ENCODE peak calls at places on chromosomes 16 and 17, in four cellular contexts. P is uterus, Z is HCT116, R is suprapubic skin. V is an unnamed sample.

GRCh38 chr16:9854665-9855064 is 327.6 kb downstream of the GRIN2A start:
- DNase-seq in R (no peak), Z (no peak), P (no peak), V (no peak)

GRCh38 chr16:4535627-4536108 is 2.9 kb downstream of the CDIP1 start:
- DNase-seq in P (no peak), Z (no peak), R (no peak), V (no peak)

GRCh38 chr17:3647769-3648540 is 11.4 kb downstream of the CTNS start:
- DNase-seq in P (no peak), R (no peak), Z (peak; percentile 7), V (no peak)

GRCh38 chr16:85654251-85655115 is 34.3 kb downstream of the GINS2 start:
- DNase-seq in Z (no peak), P (no peak), R (no peak), V (no peak)

GRCh38 chr16:80208015-80208414 is 332.8 kb upstream of the DYNLRB2 start:
- DNase-seq in Z (no peak), R (no peak), P (no peak), V (no peak)

GRCh38 chr16:65154321-65154720 is 32.5 kb upstream of the CDH11 start:
- DNase-seq in R (no peak), Z (no peak), P (no peak), V (no peak)

GRCh38 chr17:65503557-65503956 is 57.9 kb downstream of the AXIN2 start:
- DNase-seq in R (peak; percentile 22), Z (no peak), P (no peak), V (peak; percentile 31)

GRCh38 chr16:47905771-47906170 is 250.0 kb downstream of the ABCC12 start:
- DNase-seq in P (no peak), Z (no peak), R (no peak), V (no peak)

GRCh38 chr16:82364690-82365089 is 194.7 kb upstream of the MPHOSPH6 start:
- DNase-seq in R (no peak), Z (no peak), P (no peak), V (no peak)

GRCh38 chr17:49497147-49498036 is 2.3 kb downstream of the NGFR start:
- DNase-seq in Z (no peak), P (no peak), R (no peak), V (peak; percentile 55)

GRCh38 chr16:54077412-54077821 is 209.2 kb downstream of the IRX3 start:
- DNase-seq in Z (no peak), P (no peak), R (no peak), V (no peak)

GRCh38 chr16:64654137-64654652 is 467.7 kb downstream of the CDH11 start:
- DNase-seq in P (no peak), Z (no peak), R (no peak), V (no peak)

GRCh38 chr17:56801506-56802178 is 32.1 kb downstream of the C17orf67 start:
- DNase-seq in R (no peak), P (no peak), Z (no peak), V (no peak)

GRCh38 chr17:82065638-82066303 is at the start of gene DUS1L:
- DNase-seq in P (peak; percentile 54), R (no peak), Z (no peak), V (peak; percentile 77)

GRCh38 chr16:6106061-6106460 is 1008.5 kb upstream of the EEF2KMT start:
- DNase-seq in Z (no peak), P (no peak), R (no peak), V (no peak)

GRCh38 chr16:25235991-25236390 is 19.2 kb downstream of the AQP8 start:
- DNase-seq in R (no peak), Z (no peak), P (no peak), V (peak; percentile 39)

GRCh38 chr16:35714665-35715064 is 2255.3 kb downstream of the TP53TG3F start:
- DNase-seq in P (no peak), Z (no peak), R (no peak), V (no peak)

GRCh38 chr16:55832788-55833583 is at the start of gene CES1:
- DNase-seq in Z (no peak), R (peak; percentile 83), P (no peak), V (no peak)
- H3K4me1 ChIP-seq in Z (no peaks in the 10 kb centered on the region), R (peaks cover 21% of the 10 kb centered on the region), P (no peaks in the 10 kb centered on the region), V (no peaks in the 10 kb centered on the region)

GRCh38 chr17:38350035-38350434 is 1.6 kb upstream of the SOCS7 start:
- DNase-seq in P (no peak), R (no peak), Z (no peak), V (no peak)
- H3K27ac ChIP-seq in P (no peak overlapping the region), R (no peak overlapping the region), Z (no peak overlapping the region), V (peak overlapping the region; percentile 48)

GRCh38 chr17:27081002-27081638 is 212.8 kb upstream of the WSB1 start:
- DNase-seq in Z (no peak), P (no peak), R (no peak), V (no peak)

GRCh38 chr17:27076814-27077213 is 217.1 kb upstream of the WSB1 start:
- DNase-seq in P (no peak), R (no peak), Z (no peak), V (no peak)

GRCh38 chr17:27078296-27078695 is 215.6 kb upstream of the WSB1 start:
- DNase-seq in Z (no peak), P (no peak), R (no peak), V (no peak)

GRCh38 chr17:27082023-27082774 is 211.7 kb upstream of the WSB1 start:
- DNase-seq in Z (no peak), R (no peak), P (no peak), V (no peak)

DNA sequence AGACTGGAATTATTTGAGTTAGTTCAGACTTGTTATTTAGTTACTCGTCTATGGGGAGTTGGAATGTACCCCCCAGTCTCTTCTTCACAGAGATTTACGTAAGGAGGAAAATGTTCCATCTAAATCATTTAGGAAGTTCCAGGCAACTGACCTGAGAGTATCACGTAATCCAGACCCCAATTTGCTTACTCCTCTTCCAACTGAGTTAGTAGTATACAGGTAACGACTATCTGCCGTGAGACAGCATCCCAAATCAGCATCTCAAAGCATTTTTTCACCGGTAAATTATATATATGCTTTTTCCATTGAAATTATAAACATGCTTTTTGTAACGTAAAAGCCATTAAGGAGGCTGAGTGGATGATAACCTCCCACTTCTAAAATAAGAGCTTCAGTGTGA is 214.3 kb upstream of the WSB1 start:
- DNase-seq in P (no peak), Z (no peak), R (no peak), V (no peak)
- H3K9me3 ChIP-seq in P (no peaks in the 10 kb centered on the region), Z (no peaks in the 10 kb centered on the region), R (no peaks in the 10 kb centered on the region), V (no peaks in the 10 kb centered on the region)

GRCh38 chr17:57970706-57971105 is 15.5 kb upstream of the CUEDC1 start:
- DNase-seq in R (no peak), Z (no peak), P (no peak), V (no peak)
- H3K4me1 ChIP-seq in R (peaks cover 7% of the 10 kb centered on the region), Z (no peaks in the 10 kb centered on the region), P (no peaks in the 10 kb centered on the region), V (no peaks in the 10 kb centered on the region)

GRCh38 chr17:44628234-44629188 is 27.8 kb upstream of the MEIOC start:
- DNase-seq in Z (no peak), R (no peak), P (no peak), V (no peak)
- H3K27ac ChIP-seq in Z (no peak overlapping the region), R (no peak overlapping the region), P (no peak overlapping the region), V (no peak overlapping the region)

DNA sequence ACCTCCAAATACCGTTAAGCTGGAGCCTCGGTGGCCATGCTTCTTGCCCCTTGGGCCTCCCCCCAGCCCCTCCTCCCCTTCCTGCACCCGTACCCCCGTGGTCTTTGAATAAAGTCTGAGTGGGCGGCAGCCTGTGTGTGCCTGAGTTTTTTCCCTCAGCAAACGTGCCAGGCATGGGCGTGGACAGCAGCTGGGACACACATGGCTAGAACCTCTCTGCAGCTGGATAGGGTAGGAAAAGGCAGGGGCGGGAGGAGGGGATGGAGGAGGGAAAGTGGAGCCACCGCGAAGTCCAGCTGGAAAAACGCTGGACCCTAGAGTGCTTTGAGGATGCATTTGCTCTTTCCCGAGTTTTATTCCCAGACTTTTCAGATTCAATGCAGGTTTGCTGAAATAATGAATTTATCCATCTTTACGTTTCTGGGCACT is 928 bp downstream of the HBA1 start:
- DNase-seq in P (no peak), R (no peak), Z (no peak), V (no peak)
- H3K9me3 ChIP-seq in P (no peaks in the 10 kb centered on the region), R (no peaks in the 10 kb centered on the region), Z (no peaks in the 10 kb centered on the region), V (no peaks in the 10 kb centered on the region)

GRCh38 chr17:1490643-1491405 is 1.7 kb downstream of the MYO1C start:
- DNase-seq in R (peak; percentile 86), Z (no peak), P (peak; percentile 60), V (peak; percentile 81)
- H3K4me1 ChIP-seq in R (peaks cover 67% of the 10 kb centered on the region), Z (peaks cover 21% of the 10 kb centered on the region), P (peaks cover 41% of the 10 kb centered on the region), V (peaks cover 30% of the 10 kb centered on the region)

DNA sequence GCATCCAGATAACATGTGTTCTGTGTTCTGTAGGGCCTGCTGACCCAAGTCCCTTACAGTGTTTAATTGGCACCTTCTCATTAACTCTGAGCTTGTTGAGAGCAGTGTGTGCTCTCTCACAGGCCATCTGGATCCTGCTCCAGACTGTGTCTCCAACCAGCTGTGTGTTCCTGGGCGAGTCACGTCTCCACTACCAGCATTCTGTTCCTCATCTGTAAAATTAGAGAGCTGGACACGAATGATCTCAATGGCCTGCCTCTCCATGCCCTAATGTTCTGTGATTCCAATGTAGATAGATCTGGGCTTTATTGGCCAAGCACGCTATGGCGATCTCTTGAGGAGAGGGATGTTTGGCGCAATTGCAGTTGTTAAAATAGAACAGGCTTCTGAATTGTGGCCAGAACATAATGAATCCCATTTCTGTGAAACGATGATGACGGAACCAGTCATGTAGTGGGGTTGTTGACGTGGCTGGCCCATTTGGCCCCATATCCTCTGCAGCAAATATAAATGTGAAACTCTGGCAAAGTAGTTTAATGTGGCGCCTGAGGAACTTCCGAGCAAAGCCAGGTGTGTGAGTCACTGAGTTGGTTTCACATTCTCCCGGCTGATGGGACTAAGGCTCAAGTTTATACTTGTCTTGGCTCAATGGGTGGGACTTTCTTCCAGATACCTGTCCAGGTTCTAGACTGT is 22.2 kb downstream of the TBX4 start:
- DNase-seq in Z (no peak), P (no peak), R (peak; percentile 3), V (no peak)
- H3K27ac ChIP-seq in Z (no peak overlapping the region), P (no peak overlapping the region), R (no peak overlapping the region), V (no peak overlapping the region)

DNA sequence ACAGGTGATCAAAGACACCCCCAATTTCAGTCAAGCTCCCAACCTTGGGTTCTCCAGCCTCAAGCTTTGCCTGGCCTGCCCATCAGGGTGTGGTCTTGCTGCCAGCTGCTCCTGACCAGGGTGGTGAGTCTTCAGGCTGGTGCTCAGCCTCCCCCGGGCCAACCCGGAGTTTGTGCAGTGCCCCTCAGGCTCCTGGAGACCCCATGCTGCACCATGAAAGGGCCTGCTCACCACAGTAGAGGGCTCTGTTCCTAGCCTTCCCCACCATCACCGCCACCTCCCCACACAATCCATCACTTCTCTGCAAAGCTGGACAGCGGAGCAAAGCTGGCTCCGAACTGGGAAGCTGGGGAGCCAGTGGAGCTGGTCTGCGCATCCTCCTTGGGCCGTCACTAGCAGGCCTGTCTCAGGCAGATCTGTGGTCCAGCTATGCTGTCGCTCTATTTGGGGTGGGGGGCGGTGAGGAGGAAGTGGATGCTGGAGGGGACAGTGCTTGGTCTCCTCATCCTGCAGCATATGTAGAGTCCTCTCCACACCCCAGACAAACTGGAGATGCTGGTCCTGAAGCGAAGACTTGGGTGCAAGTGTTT is 88.5 kb upstream of the RPL38 start:
- DNase-seq in Z (no peak), R (no peak), P (no peak), V (no peak)
- H3K9me3 ChIP-seq in Z (no peaks in the 10 kb centered on the region), R (no peaks in the 10 kb centered on the region), P (no peaks in the 10 kb centered on the region), V (no peaks in the 10 kb centered on the region)